ENCODE peak calls at places on chromosomes 12 and 14, in six cellular contexts. P is transverse colon, F is suprapubic skin, H is breast epithelium, I is tibial nerve, W is upper lobe of left lung. T is an unnamed sample.

GRCh38 chr12:47739959-47740358 is 14.7 kb upstream of the ENDOU start:
- DNase-seq in P (peak), W (no peak), H (no peak), F (no peak), I (no peak), T (no peak)

GRCh38 chr12:92139634-92140555 is 5.8 kb downstream of the BTG1 start:
- DNase-seq in F (no peak), I (no peak), W (no peak), P (no peak), H (no peak), T (no peak)

GRCh38 chr12:116426391-116427136 is 132.6 kb upstream of the MAP1LC3B2 start:
- DNase-seq in I (peak), H (no peak), W (no peak), P (peak), F (peak), T (peak)

GRCh38 chr14:73339846-73340565 is 102.7 kb downstream of the PAPLN start:
- DNase-seq in P (no peak), F (no peak), W (no peak), I (no peak), H (no peak), T (no peak)

GRCh38 chr14:65279958-65280357 is 132.6 kb upstream of the FUT8 start:
- DNase-seq in W (no peak), P (no peak), H (no peak), I (no peak), F (no peak), T (no peak)

GRCh38 chr14:73468808-73469386 is 10.6 kb upstream of the NUMB start:
- DNase-seq in P (no peak), I (no peak), W (no peak), F (no peak), H (no peak), T (no peak)

GRCh38 chr12:76020281-76020680 is 11.3 kb downstream of the PHLDA1 start:
- DNase-seq in H (peak), P (peak), W (peak), I (no peak), F (no peak), T (peak)

GRCh38 chr14:90256354-90257131 is at the start of gene PSMC1:
- DNase-seq in W (peak), F (peak), I (peak), P (peak), H (peak), T (peak)

GRCh38 chr12:68985174-68985573 is 52.2 kb upstream of the CPM start:
- DNase-seq in W (no peak), H (no peak), P (no peak), F (no peak), I (no peak), T (no peak)

GRCh38 chr12:53623986-53624385 is 2.2 kb downstream of the ATF7 start:
- DNase-seq in P (no peak), F (no peak), W (no peak), I (no peak), H (no peak), T (no peak)

GRCh38 chr14:40240456-40240855 is 808.2 kb upstream of the FBXO33 start:
- DNase-seq in W (no peak), I (no peak), P (no peak), H (no peak), F (no peak), T (no peak)

GRCh38 chr12:26426652-26427051 is 231.3 kb downstream of the SSPN start:
- DNase-seq in I (no peak), W (no peak), P (no peak), H (no peak), F (no peak), T (no peak)

GRCh38 chr12:103929051-103929908 is 930 bp upstream of the HSP90B1 start:
- DNase-seq in W (peak), I (peak), H (peak), P (peak), F (peak), T (peak)
- TF ChIP-seq POLR2A in W (peak), I (peak), H (peak), P (peak), F (no peak), T (peak)

DNA sequence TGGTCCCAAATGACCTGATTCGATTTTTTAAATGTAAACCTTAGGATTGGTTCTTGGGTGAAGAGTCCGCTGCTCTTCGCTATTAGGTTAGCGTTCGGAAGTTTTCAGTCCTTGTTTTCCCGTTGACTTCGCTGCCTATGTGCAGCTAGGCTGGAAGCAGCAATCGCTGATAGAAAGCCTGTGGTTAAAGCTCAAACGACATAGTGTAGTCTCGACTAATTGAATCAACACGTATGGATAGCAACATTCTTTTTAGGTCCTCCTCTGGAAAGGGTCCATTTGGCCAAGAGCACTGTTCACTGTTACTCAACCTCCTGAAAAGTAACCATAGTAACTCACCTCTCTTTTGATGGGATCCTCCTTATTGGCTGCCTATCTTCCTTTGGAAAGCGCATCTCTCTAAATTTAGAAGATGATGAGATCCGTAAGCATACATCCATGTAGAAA is 355.5 kb downstream of the SNAPC1 start:
- DNase-seq in I (no peak), P (no peak), W (no peak), H (no peak), F (no peak), T (no peak)
- H3K4me3 ChIP-seq in I (no peak), P (peak), W (no peak), H (peak), F (peak), T (peak)

DNA sequence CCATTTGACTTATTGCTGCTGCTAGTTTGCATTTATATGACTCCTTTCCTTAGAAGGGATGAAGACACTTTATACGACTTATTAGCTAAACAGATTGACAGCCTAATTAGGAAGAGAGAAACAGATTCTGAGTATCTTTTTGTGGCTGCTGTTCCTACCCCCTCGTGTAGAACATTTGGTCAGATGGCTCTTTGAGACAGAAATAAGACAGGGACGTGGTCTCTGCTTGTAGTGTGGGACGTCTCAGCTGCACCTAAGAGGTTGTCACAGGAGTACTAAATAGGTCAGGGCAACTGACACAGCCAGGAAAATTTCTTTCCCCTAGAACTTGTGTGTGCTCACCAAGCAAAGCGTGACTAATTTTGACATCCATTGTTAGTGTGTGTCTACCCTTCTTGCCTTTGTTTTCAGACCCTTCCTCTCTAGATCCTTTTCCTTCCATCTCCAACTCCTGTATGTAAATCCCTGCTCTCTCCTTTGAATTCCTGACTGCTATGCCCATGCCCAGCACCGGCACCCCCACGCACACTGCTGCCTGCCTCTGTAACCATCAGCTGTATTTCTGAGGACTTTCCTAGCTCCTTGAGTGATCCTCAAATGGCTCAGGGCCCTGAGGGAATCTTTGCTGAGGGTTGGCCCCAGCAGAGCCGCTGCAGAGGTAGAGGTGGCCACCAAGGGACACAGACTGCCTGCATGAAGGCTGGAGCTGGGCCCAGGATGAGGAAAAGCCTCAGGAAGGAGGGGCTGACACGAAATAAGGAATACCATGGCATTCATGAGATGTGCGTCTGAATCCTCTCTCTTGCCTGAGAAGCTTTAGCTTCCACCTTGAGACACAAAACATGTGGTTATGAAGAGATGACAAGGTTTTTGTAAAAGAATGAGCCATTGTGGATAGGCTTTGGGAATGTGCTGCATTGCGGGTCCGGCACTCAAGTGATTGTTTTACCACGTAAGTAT is 83.0 kb downstream of the DAD1 start:
- DNase-seq in W (no peak), H (no peak), P (no peak), F (no peak), I (no peak), T (no peak)
- TF ChIP-seq POLR2A in W (no peak), H (no peak), P (peak), F (no peak), I (no peak), T (no peak)

DNA sequence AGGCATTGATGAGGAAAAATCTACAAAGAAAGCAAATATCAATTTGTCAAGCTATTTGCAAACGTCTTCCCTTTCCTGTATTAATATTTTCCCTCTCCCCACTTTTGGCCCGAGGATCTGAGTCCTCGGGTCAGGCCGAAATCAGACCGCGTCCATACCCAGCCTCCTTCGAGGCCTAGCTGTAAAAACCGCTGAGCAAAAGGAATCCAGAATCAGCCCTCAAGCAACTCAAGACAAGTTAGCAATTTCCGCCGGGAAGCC is 352 bp upstream of the MAPK1IP1L start:
- DNase-seq in P (no peak), W (no peak), H (no peak), I (no peak), F (no peak), T (no peak)
- H3K4me3 ChIP-seq in P (peak), W (no peak), H (peak), I (peak), F (peak), T (peak)

DNA sequence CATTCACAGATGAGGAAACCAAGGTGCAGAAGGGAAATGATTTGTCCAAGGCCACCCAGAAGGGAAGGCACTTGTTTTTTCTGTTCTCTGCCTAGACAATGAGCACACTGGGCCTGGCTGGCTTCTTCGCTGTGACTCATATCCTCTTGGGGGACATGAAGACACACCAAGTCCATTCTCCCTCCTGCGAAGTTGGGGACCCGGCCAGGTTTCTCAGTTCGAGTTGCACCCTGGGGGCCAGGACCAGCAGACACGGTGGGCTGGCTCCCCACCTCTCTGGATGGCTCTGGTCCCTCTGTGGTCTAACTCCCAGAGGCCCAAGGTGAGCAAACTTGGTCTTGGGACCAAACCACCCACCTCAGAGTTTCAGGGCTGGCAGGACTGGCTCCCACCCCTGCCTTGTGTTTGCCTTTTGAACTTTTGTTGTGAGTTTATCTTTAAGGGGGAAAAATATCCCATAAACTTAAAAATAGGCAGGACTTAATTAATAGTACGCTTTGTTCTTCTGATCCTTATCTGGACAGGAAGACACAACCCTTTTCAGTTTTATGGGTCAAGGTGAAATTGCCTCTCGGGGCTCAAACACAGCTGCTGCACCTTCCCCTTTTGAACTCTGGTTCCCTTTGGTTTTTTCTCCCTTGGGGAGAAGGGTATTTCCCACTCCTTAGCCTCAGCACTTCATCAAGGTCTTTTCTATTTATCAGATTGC is 9.0 kb upstream of the MLEC start:
- DNase-seq in W (no peak), F (no peak), I (no peak), P (no peak), H (no peak), T (peak)
- TF ChIP-seq POLR2A in W (no peak), F (no peak), I (no peak), P (no peak), H (no peak), T (no peak)